ENCODE peak calls at places on chromosomes 12 and 14, in four cellular contexts. S is foreskin keratinocyte; Y is stimulated activated CD4-positive, alpha-beta T cell treated with anti-CD3 and anti-CD28 coated beads, Interleukin-2, amount 100 ng/mL, for 48 hours; H is stimulated activated CD8-positive, alpha-beta memory T cell treated with anti-CD3 and anti-CD28 coated beads, Interleukin-4, amount 100 ng/mL, for 1 hour. B is an unnamed sample.

GRCh38 chr14:104150201-104151027 is 12.0 kb downstream of the KIF26A start:
- DNase-seq in S (no peak), Y (no peak), H (no peak), B (no peak)

GRCh38 chr12:124294686-124295315 is at the start of gene RFLNA:
- DNase-seq in S (no peak), Y (no peak), H (no peak), B (no peak)

GRCh38 chr12:85658236-85658635 is 178.0 kb downstream of the RASSF9 start:
- DNase-seq in S (no peak), Y (no peak), H (no peak), B (no peak)

GRCh38 chr12:102427542-102427923 is 52.8 kb downstream of the IGF1 start:
- DNase-seq in H (no peak), S (no peak), Y (no peak), B (no peak)

GRCh38 chr12:1533602-1534304 is 60.6 kb downstream of the FBXL14 start:
- DNase-seq in H (no peak), S (no peak), Y (peak; percentile 40), B (peak; percentile 61)

GRCh38 chr12:39503445-39503844 is 60.5 kb upstream of the KIF21A start:
- DNase-seq in S (peak; percentile 50), Y (no peak), H (no peak), B (no peak)

GRCh38 chr14:94630396-94630795 is 18.2 kb downstream of the SERPINA3 start:
- DNase-seq in Y (no peak), H (no peak), S (no peak), B (no peak)

GRCh38 chr14:59389936-59390335 is 75.2 kb downstream of the GPR135 start:
- DNase-seq in S (peak; percentile 12), Y (no peak), H (no peak), B (no peak)

GRCh38 chr14:96095581-96096476 is 56.7 kb downstream of the C14orf132 start:
- DNase-seq in Y (no peak), S (peak; percentile 67), H (no peak), B (no peak)

GRCh38 chr14:104537613-104537988 is 42.0 kb upstream of the C14orf180 start:
- DNase-seq in H (no peak), S (no peak), Y (no peak), B (no peak)

GRCh38 chr14:101101456-101102056 is 198.0 kb upstream of the RTL1 start:
- DNase-seq in H (no peak), S (peak; percentile 25), Y (no peak), B (no peak)

GRCh38 chr12:109645708-109646107 is 67.9 kb upstream of the FAM222A start:
- DNase-seq in H (no peak), Y (no peak), S (no peak), B (no peak)

GRCh38 chr14:22878271-22879246 is 4.5 kb upstream of the REM2 start:
- DNase-seq in H (no peak), S (no peak), Y (no peak), B (no peak)

GRCh38 chr14:102822311-102822863 is 45.1 kb downstream of the TRAF3 start:
- DNase-seq in H (no peak), S (no peak), Y (peak; percentile 45), B (no peak)

GRCh38 chr12:43758247-43758727 is 303 bp downstream of the PUS7L start:
- DNase-seq in H (no peak), S (no peak), Y (peak; percentile 13), B (no peak)

GRCh38 chr12:77118696-77119095 is 53.3 kb upstream of the E2F7 start:
- DNase-seq in Y (no peak), S (no peak), H (no peak), B (no peak)

GRCh38 chr12:59736786-59737185 is 141.0 kb downstream of the SLC16A7 start:
- DNase-seq in Y (no peak), S (peak; percentile 55), H (no peak), B (no peak)

GRCh38 chr14:91271639-91272038 is 27.1 kb upstream of the GPR68 start:
- DNase-seq in H (no peak), Y (no peak), S (no peak), B (no peak)

GRCh38 chr14:54252072-54252730 is 144.6 kb upstream of the CDKN3 start:
- DNase-seq in S (peak; percentile 89), Y (no peak), H (no peak), B (no peak)

GRCh38 chr12:110640275-110641025 is 26.5 kb downstream of the TCTN1 start:
- DNase-seq in S (no peak), H (no peak), Y (no peak), B (no peak)

GRCh38 chr14:74820288-74820687 is 55.7 kb downstream of the PROX2 start:
- DNase-seq in Y (no peak), S (no peak), H (no peak), B (no peak)